ENCODE peak calls at places on chromosomes 13 and 19, in eight cellular contexts. E is fibroblast of the aortic adventitia, B is cardiac muscle cell, P is OCI-LY7, Z is heart left ventricle, J is uterus, A is HFF-Myc, U is stomach. S is an unnamed sample.

GRCh38 chr19:42965204-42965603 is 28.2 kb upstream of the PSG7 start:
- DNase-seq in E (peak; percentile 57), B (no peak), P (no peak), Z (no peak), J (no peak), A (no peak), U (no peak), S (peak; percentile 15)

GRCh38 chr19:15488489-15489226 is 9.4 kb upstream of the PGLYRP2 start:
- DNase-seq in E (peak; percentile 51), B (peak; percentile 54), P (no peak), Z (no peak), J (peak; percentile 26), A (no peak), U (no peak), S (no peak)

GRCh38 chr19:355134-355533 is 10.5 kb upstream of the MIER2 start:
- DNase-seq in E (no peak), B (no peak), P (no peak), Z (no peak), J (no peak), A (no peak), U (no peak), S (no peak)

GRCh38 chr13:42001580-42001979 is 40.7 kb upstream of the VWA8 start:
- DNase-seq in E (peak; percentile 90), B (peak; percentile 96), P (no peak), Z (no peak), J (peak; percentile 72), A (peak; percentile 4), U (no peak), S (peak; percentile 81)

GRCh38 chr13:57314897-57315520 is 148.0 kb downstream of the PRR20E start:
- DNase-seq in E (no peak), B (no peak), P (no peak), Z (no peak), J (no peak), A (no peak), U (no peak), S (no peak)

GRCh38 chr13:32209670-32210069 is 105.5 kb downstream of the ZAR1L start:
- DNase-seq in E (no peak), B (no peak), P (no peak), Z (no peak), J (no peak), A (no peak), U (no peak), S (peak; percentile 31)

GRCh38 chr13:41463823-41464602 is 6.7 kb downstream of the RGCC start:
- DNase-seq in E (no peak), B (no peak), P (peak; percentile 77), Z (no peak), J (no peak), A (no peak), U (no peak), S (no peak)

GRCh38 chr13:21033866-21034601 is 27.4 kb downstream of the LATS2 start:
- DNase-seq in E (no peak), B (peak; percentile 21), P (no peak), Z (no peak), J (no peak), A (no peak), U (peak; percentile 57), S (no peak)

GRCh38 chr13:33235078-33235477 is 50.5 kb downstream of the STARD13 start:
- DNase-seq in E (peak; percentile 80), B (peak; percentile 49), P (no peak), Z (no peak), J (no peak), A (no peak), U (no peak), S (peak; percentile 82)

GRCh38 chr19:40807147-40808020 is 8.4 kb downstream of the EGLN2 start:
- DNase-seq in E (no peak), B (no peak), P (peak; percentile 48), Z (no peak), J (no peak), A (no peak), U (no peak), S (peak; percentile 35)

GRCh38 chr19:53772943-53773342 is 51.2 kb downstream of the NLRP12 start:
- DNase-seq in E (peak; percentile 74), B (peak; percentile 68), P (peak; percentile 54), Z (peak; percentile 44), J (peak; percentile 17), A (peak; percentile 30), U (peak; percentile 44), S (peak; percentile 79)

GRCh38 chr19:18464646-18465045 is 26.7 kb upstream of the ISYNA1 start:
- DNase-seq in E (peak; percentile 95), B (peak; percentile 85), P (no peak), Z (peak; percentile 86), J (peak; percentile 79), A (no peak), U (peak; percentile 80), S (peak; percentile 98)

GRCh38 chr19:1967087-1967608 is 26.2 kb downstream of the CSNK1G2 start:
- DNase-seq in E (no peak), B (no peak), P (no peak), Z (no peak), J (no peak), A (no peak), U (no peak), S (no peak)

GRCh38 chr19:11202488-11203193 is 5.3 kb upstream of the KANK2 start:
- DNase-seq in E (no peak), B (no peak), P (no peak), Z (no peak), J (no peak), A (no peak), U (no peak), S (no peak)

GRCh38 chr19:29188289-29188688 is 24.7 kb downstream of the UQCRFS1 start:
- DNase-seq in E (no peak), B (no peak), P (no peak), Z (no peak), J (no peak), A (no peak), U (no peak), S (no peak)

GRCh38 chr13:100646030-100646673 is 28.4 kb downstream of the TMTC4 start:
- DNase-seq in E (peak; percentile 31), B (peak; percentile 58), P (no peak), Z (no peak), J (no peak), A (no peak), U (peak; percentile 36), S (peak; percentile 61)

GRCh38 chr13:71374471-71375041 is 492.4 kb downstream of the DACH1 start:
- DNase-seq in E (no peak), B (peak; percentile 4), P (no peak), Z (no peak), J (no peak), A (no peak), U (no peak), S (peak; percentile 23)

GRCh38 chr13:44543424-44543823 is 32.7 kb downstream of the TSC22D1 start:
- DNase-seq in E (no peak), B (no peak), P (no peak), Z (no peak), J (no peak), A (no peak), U (no peak), S (no peak)

GRCh38 chr19:41434450-41434849 is 5.3 kb downstream of the DMAC2 start:
- DNase-seq in E (no peak), B (no peak), P (no peak), Z (no peak), J (no peak), A (no peak), U (no peak), S (no peak)

GRCh38 chr13:19085258-19085657 is 96.4 kb downstream of the TUBA3C start:
- DNase-seq in E (no peak), B (no peak), P (no peak), Z (no peak), J (no peak), A (no peak), U (no peak), S (no peak)

GRCh38 chr19:47022541-47023447 is 3.2 kb downstream of the NPAS1 start:
- DNase-seq in E (no peak), B (no peak), P (no peak), Z (no peak), J (no peak), A (no peak), U (no peak), S (no peak)

GRCh38 chr13:80239571-80240255 is 101.2 kb downstream of the SPRY2 start:
- DNase-seq in E (no peak), B (no peak), P (no peak), Z (no peak), J (no peak), A (no peak), U (no peak), S (peak; percentile 37)

GRCh38 chr13:63435668-63436275 is 2020.1 kb upstream of the PCDH20 start:
- DNase-seq in E (peak; percentile 92), B (peak; percentile 97), P (no peak), Z (no peak), J (no peak), A (peak; percentile 65), U (no peak), S (peak; percentile 100)

GRCh38 chr19:43651758-43652545 is 12.3 kb upstream of the CADM4 start:
- DNase-seq in E (peak; percentile 68), B (peak; percentile 75), P (peak; percentile 79), Z (peak; percentile 44), J (peak; percentile 47), A (peak; percentile 38), U (peak; percentile 66), S (peak; percentile 84)

GRCh38 chr13:52879950-52880650 is 31.7 kb upstream of the PCDH8 start:
- DNase-seq in E (no peak), B (no peak), P (no peak), Z (no peak), J (no peak), A (no peak), U (no peak), S (no peak)

GRCh38 chr19:57558525-57558924 is 1.1 kb downstream of the ZNF550 start:
- DNase-seq in E (peak; percentile 35), B (peak; percentile 23), P (no peak), Z (no peak), J (no peak), A (no peak), U (no peak), S (peak; percentile 58)
- H3K4me3 ChIP-seq in E (peak overlapping the region; percentile 95), B (peak overlapping the region; percentile 84), P (peak overlapping the region; percentile 71), Z (peak overlapping the region; percentile 83), J (peak overlapping the region; percentile 95), A (peak overlapping the region; percentile 69), U (peak overlapping the region; percentile 100), S (peak overlapping the region; percentile 98)

GRCh38 chr19:55081773-55082022 is 6.0 kb downstream of the EPS8L1 start:
- DNase-seq in E (no peak), B (no peak), P (no peak), Z (no peak), J (no peak), A (no peak), U (no peak), S (no peak)
- H3K4me3 ChIP-seq in E (no peak overlapping the region), B (peak overlapping the region; percentile 46), P (peak overlapping the region; percentile 32), Z (peak overlapping the region; percentile 49), J (no peak overlapping the region), A (peak overlapping the region; percentile 13), U (peak overlapping the region; percentile 50), S (peak overlapping the region; percentile 62)

GRCh38 chr13:61142506-61142905 is 273.1 kb downstream of the PCDH20 start:
- DNase-seq in E (no peak), B (no peak), P (no peak), Z (no peak), J (no peak), A (no peak), U (no peak), S (no peak)
- H3K4me3 ChIP-seq in E (no peak overlapping the region), B (no peak overlapping the region), P (no peak overlapping the region), Z (no peak overlapping the region), J (no peak overlapping the region), A (no peak overlapping the region), U (no peak overlapping the region), S (no peak overlapping the region)

DNA sequence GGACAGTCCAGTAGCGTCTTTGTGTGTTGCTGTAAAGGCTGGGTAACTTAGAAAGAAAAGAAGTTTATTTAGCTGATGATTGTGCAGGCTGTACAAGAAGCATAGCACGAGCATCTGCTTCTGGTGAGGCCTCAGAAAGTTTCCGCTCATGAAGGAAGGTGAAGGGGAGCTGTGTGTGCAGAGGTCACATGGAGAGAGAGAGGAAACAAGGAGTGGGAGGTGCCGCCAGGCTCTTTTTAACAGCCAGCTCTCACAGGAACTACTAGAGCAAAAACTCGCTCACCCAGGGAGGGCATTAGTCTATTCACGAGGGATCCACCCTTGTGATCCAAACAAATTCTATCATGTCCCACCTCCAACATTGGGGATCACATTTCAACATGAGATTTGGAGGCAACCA is 99.8 kb downstream of the GPR12 start:
- DNase-seq in E (no peak), B (no peak), P (peak; percentile 39), Z (no peak), J (no peak), A (no peak), U (no peak), S (no peak)
- H3K4me3 ChIP-seq in E (no peak overlapping the region), B (no peak overlapping the region), P (no peak overlapping the region), Z (no peak overlapping the region), J (no peak overlapping the region), A (no peak overlapping the region), U (no peak overlapping the region), S (no peak overlapping the region)

S was measured in choroid plexus epithelial cell.